ENCODE peak calls at places on chromosomes 16 and 17, in ten cellular contexts. G is OCI-LY7; K is mesenchymal stem cell; Z is stimulated activated CD4-positive, alpha-beta T cell treated with anti-CD3 and anti-CD28 coated beads, Interleukin-2, amount 100 ng/mL, for 48 hours; B is IMR-90; W is stromal cell of bone marrow; D is BE2C; F is EL; A is GF-D8; U is HEK293T. V is an unnamed sample.

GRCh38 chr17:7651959-7652658 is 1.4 kb downstream of the ATP1B2 start:
- DNase-seq in A (no peak), W (no peak), U (no peak), B (no peak), D (no peak), G (no peak), Z (no peak), F (no peak), K (no peak), V (no peak)

GRCh38 chr16:22071352-22071923 is 20.9 kb upstream of the VWA3A start:
- DNase-seq in W (no peak), Z (no peak), U (no peak), B (no peak), G (no peak), A (no peak), D (no peak), F (no peak), K (no peak), V (no peak)

GRCh38 chr17:61412860-61413653 is 13.4 kb downstream of the TBX2 start:
- DNase-seq in A (no peak), W (no peak), U (no peak), Z (no peak), K (no peak), D (peak), G (no peak), B (no peak), F (no peak), V (no peak)

GRCh38 chr16:49747654-49748053 is 108.3 kb downstream of the ZNF423 start:
- DNase-seq in K (no peak), D (peak), G (no peak), W (no peak), F (no peak), A (no peak), B (no peak), U (no peak), Z (no peak), V (no peak)

GRCh38 chr17:79983456-79983855 is 52.2 kb downstream of the TBC1D16 start:
- DNase-seq in D (no peak), W (no peak), F (peak), U (no peak), K (no peak), G (no peak), A (no peak), Z (no peak), B (no peak), V (no peak)

GRCh38 chr16:84648595-84649510 is 542 bp downstream of the KLHL36 start:
- DNase-seq in B (no peak), A (no peak), Z (no peak), F (no peak), G (peak), W (no peak), K (peak), D (peak), U (peak), V (peak)

GRCh38 chr16:85006639-85007038 is 4.7 kb downstream of the ZDHHC7 start:
- DNase-seq in Z (no peak), K (no peak), A (no peak), D (no peak), W (no peak), U (no peak), G (no peak), F (peak), B (peak), V (no peak)

GRCh38 chr17:80938556-80938955 is 53.1 kb upstream of the CHMP6 start:
- DNase-seq in B (no peak), W (no peak), D (no peak), F (no peak), Z (peak), K (no peak), A (peak), U (no peak), G (no peak), V (no peak)

GRCh38 chr16:88686062-88686438 is 257 bp downstream of the SNAI3 start:
- DNase-seq in F (no peak), B (no peak), Z (no peak), G (no peak), K (peak), U (peak), D (no peak), W (no peak), A (no peak), V (no peak)

GRCh38 chr16:28873543-28874201 is 4.6 kb upstream of the ATP2A1 start:
- DNase-seq in G (peak), W (no peak), B (no peak), F (no peak), K (peak), U (peak), D (peak), Z (peak), A (no peak), V (peak)

GRCh38 chr17:10739341-10739905 is 9.6 kb upstream of the TMEM220 start:
- DNase-seq in D (no peak), W (no peak), K (no peak), U (no peak), G (no peak), A (no peak), F (no peak), Z (no peak), B (no peak), V (no peak)

GRCh38 chr17:74513987-74514631 is 17.2 kb downstream of the CD300LB start:
- DNase-seq in Z (peak), A (peak), G (peak), B (peak), D (peak), K (peak), F (peak), U (peak), W (peak), V (peak)

GRCh38 chr16:70523013-70523620 is at the start of gene COG4:
- DNase-seq in Z (peak), U (peak), B (peak), F (peak), G (peak), A (peak), K (peak), W (peak), D (peak), V (peak)

GRCh38 chr16:4561565-4561964 is 5.4 kb downstream of the C16orf96 start:
- DNase-seq in B (no peak), A (no peak), F (no peak), U (no peak), G (no peak), W (no peak), Z (no peak), D (no peak), K (no peak), V (no peak)

GRCh38 chr16:50644730-50645129 is 36.4 kb downstream of the SNX20 start:
- DNase-seq in Z (no peak), K (no peak), A (no peak), F (peak), G (no peak), U (no peak), B (no peak), W (peak), D (no peak), V (no peak)

GRCh38 chr16:11361751-11362742 is 16.8 kb downstream of the RMI2 start:
- DNase-seq in F (peak), U (peak), B (no peak), K (no peak), D (no peak), W (no peak), A (peak), G (peak), Z (no peak), V (no peak)

GRCh38 chr17:2030779-2031163 is 818 bp downstream of the DPH1 start:
- DNase-seq in K (no peak), D (peak), U (no peak), Z (no peak), W (peak), G (no peak), B (no peak), F (no peak), A (no peak), V (no peak)

GRCh38 chr16:53672461-53672860 is 31.2 kb downstream of the RPGRIP1L start:
- DNase-seq in K (no peak), D (no peak), A (no peak), Z (no peak), B (no peak), U (no peak), G (no peak), F (no peak), W (no peak), V (no peak)

V was measured in activated gamma-delta T cell treated with anti-CD3 and anti-CD28 coated beads, Interleukin-2, amount 50 U/mL, for 16 hours.